ENCODE peak calls at places on chromosomes 5 and 9, in ten cellular contexts. One of them, this sample, is unnamed.

GRCh38 chr5:9558319-9558965 is 12.6 kb upstream of the SEMA5A start:
- DNase-seq in right lobe of liver: no peak
- DNase-seq in transverse colon: peak
- DNase-seq in H54: no peak
- DNase-seq in endothelial cell of umbilical vein: no peak
- DNase-seq in thyroid gland: no peak
- DNase-seq in esophagus squamous epithelium: no peak
- DNase-seq in stomach: no peak
- DNase-seq in GM12892: no peak
- DNase-seq in A549: no peak
- DNase-seq in this sample: no peak

GRCh38 chr5:151619812-151620462 is 28.8 kb upstream of the FAT2 start:
- DNase-seq in stomach: no peak
- DNase-seq in thyroid gland: no peak
- DNase-seq in GM12892: no peak
- DNase-seq in esophagus squamous epithelium: no peak
- DNase-seq in H54: no peak
- DNase-seq in right lobe of liver: no peak
- DNase-seq in A549: no peak
- DNase-seq in endothelial cell of umbilical vein: no peak
- DNase-seq in transverse colon: no peak
- DNase-seq in this sample: no peak

GRCh38 chr5:132063090-132063911 is 2.8 kb downstream of the IL3 start:
- DNase-seq in transverse colon: peak
- DNase-seq in right lobe of liver: peak
- DNase-seq in H54: peak
- DNase-seq in stomach: peak
- DNase-seq in A549: peak
- DNase-seq in endothelial cell of umbilical vein: peak
- DNase-seq in GM12892: peak
- DNase-seq in thyroid gland: peak
- DNase-seq in esophagus squamous epithelium: no peak
- DNase-seq in this sample: peak

GRCh38 chr5:56711191-56711590 is 104.2 kb upstream of the MAP3K1 start:
- DNase-seq in endothelial cell of umbilical vein: no peak
- DNase-seq in A549: no peak
- DNase-seq in H54: no peak
- DNase-seq in thyroid gland: no peak
- DNase-seq in esophagus squamous epithelium: no peak
- DNase-seq in stomach: no peak
- DNase-seq in transverse colon: no peak
- DNase-seq in GM12892: no peak
- DNase-seq in right lobe of liver: no peak
- DNase-seq in this sample: no peak

GRCh38 chr5:52786937-52787599 is 648 bp upstream of the ITGA1 start:
- DNase-seq in esophagus squamous epithelium: no peak
- DNase-seq in GM12892: no peak
- DNase-seq in A549: peak
- DNase-seq in transverse colon: peak
- DNase-seq in endothelial cell of umbilical vein: peak
- DNase-seq in right lobe of liver: peak
- DNase-seq in stomach: peak
- DNase-seq in H54: no peak
- DNase-seq in thyroid gland: peak
- DNase-seq in this sample: peak

GRCh38 chr5:110909950-110910349 is 161.6 kb upstream of the TSLP start:
- DNase-seq in right lobe of liver: no peak
- DNase-seq in endothelial cell of umbilical vein: no peak
- DNase-seq in GM12892: no peak
- DNase-seq in transverse colon: no peak
- DNase-seq in H54: no peak
- DNase-seq in thyroid gland: no peak
- DNase-seq in A549: no peak
- DNase-seq in stomach: no peak
- DNase-seq in esophagus squamous epithelium: no peak
- DNase-seq in this sample: no peak

GRCh38 chr5:132026516-132027008 is 15.1 kb upstream of the ACSL6 start:
- DNase-seq in esophagus squamous epithelium: no peak
- DNase-seq in thyroid gland: no peak
- DNase-seq in GM12892: no peak
- DNase-seq in A549: no peak
- DNase-seq in stomach: peak
- DNase-seq in H54: no peak
- DNase-seq in endothelial cell of umbilical vein: no peak
- DNase-seq in transverse colon: no peak
- DNase-seq in right lobe of liver: no peak
- DNase-seq in this sample: no peak

GRCh38 chr5:115227281-115227680 is 35.4 kb downstream of the PGGT1B start:
- DNase-seq in right lobe of liver: no peak
- DNase-seq in esophagus squamous epithelium: no peak
- DNase-seq in A549: no peak
- DNase-seq in thyroid gland: no peak
- DNase-seq in endothelial cell of umbilical vein: no peak
- DNase-seq in H54: no peak
- DNase-seq in transverse colon: no peak
- DNase-seq in GM12892: no peak
- DNase-seq in stomach: no peak
- DNase-seq in this sample: no peak

GRCh38 chr9:107491081-107492053 is 1.8 kb upstream of the KLF4 start:
- DNase-seq in thyroid gland: peak
- DNase-seq in esophagus squamous epithelium: no peak
- DNase-seq in A549: no peak
- DNase-seq in endothelial cell of umbilical vein: peak
- DNase-seq in right lobe of liver: peak
- DNase-seq in GM12892: no peak
- DNase-seq in transverse colon: peak
- DNase-seq in stomach: peak
- DNase-seq in H54: no peak
- DNase-seq in this sample: no peak

GRCh38 chr9:107488400-107489143 is 997 bp downstream of the KLF4 start:
- DNase-seq in transverse colon: peak
- DNase-seq in stomach: peak
- DNase-seq in H54: no peak
- DNase-seq in thyroid gland: peak
- DNase-seq in GM12892: peak
- DNase-seq in esophagus squamous epithelium: no peak
- DNase-seq in endothelial cell of umbilical vein: peak
- DNase-seq in A549: peak
- DNase-seq in right lobe of liver: peak
- DNase-seq in this sample: peak

GRCh38 chr9:107487521-107488399 is 1.8 kb downstream of the KLF4 start:
- DNase-seq in H54: no peak
- DNase-seq in right lobe of liver: peak
- DNase-seq in transverse colon: peak
- DNase-seq in A549: peak
- DNase-seq in endothelial cell of umbilical vein: peak
- DNase-seq in stomach: peak
- DNase-seq in esophagus squamous epithelium: no peak
- DNase-seq in thyroid gland: peak
- DNase-seq in GM12892: no peak
- DNase-seq in this sample: peak

GRCh38 chr9:107489144-107489673 is 360 bp downstream of the KLF4 start:
- DNase-seq in H54: peak
- DNase-seq in endothelial cell of umbilical vein: peak
- DNase-seq in thyroid gland: no peak
- DNase-seq in esophagus squamous epithelium: no peak
- DNase-seq in GM12892: no peak
- DNase-seq in right lobe of liver: no peak
- DNase-seq in A549: no peak
- DNase-seq in transverse colon: peak
- DNase-seq in stomach: no peak
- DNase-seq in this sample: no peak

DNA sequence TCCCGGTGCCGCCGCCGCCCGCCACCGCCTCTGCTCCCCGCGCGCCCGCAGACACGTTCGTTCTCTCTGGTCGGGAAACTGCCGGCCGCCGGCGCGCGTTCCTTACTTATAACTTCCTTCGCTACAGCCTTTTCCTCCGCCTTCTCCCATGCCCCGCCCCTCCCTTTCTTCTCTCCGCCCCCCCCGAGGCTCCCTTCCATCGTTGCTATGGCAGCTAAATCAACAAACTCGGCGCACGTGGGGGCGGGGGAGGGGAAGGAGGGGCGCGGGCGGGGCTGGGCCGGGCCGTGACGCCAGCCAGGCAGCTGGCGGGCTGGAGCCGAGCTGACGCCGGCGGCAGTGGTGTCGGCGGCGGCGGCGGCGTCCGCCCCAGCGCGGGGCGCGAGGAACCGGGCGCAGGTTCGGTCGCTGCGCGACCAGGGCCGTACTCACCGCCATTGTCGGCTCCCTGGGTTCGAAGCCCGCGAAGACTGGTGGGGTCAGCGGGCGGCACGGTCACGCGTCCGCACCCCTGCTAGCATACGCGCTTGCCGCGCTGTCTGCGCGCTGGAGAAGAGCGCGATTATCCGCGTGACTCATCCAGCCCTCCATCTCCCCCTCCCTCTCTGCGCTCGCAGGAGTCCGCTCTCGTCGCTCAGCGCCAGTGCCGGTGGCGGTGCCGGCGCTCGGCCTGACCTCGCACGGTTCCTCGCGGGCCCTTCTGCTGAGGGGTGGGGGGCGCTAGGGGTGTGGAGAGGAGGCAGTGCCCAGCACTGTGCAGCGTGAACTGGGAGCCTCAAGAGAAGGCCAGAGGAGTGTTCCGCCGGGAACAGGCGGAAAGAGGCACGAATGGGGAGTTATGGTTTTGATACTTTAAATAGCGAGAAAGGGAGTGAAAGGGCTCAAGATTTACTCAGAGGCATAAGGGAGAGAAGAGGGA is at the start of gene KLF4:
- DNase-seq in H54: peak
- DNase-seq in transverse colon: peak
- DNase-seq in endothelial cell of umbilical vein: peak
- DNase-seq in GM12892: peak
- DNase-seq in stomach: peak
- DNase-seq in thyroid gland: peak
- DNase-seq in A549: peak
- DNase-seq in right lobe of liver: peak
- DNase-seq in esophagus squamous epithelium: peak
- DNase-seq in this sample: peak
- TF ChIP-seq POLR2A in H54: peak
- TF ChIP-seq POLR2A in transverse colon: peak
- TF ChIP-seq POLR2A in endothelial cell of umbilical vein: peak
- TF ChIP-seq POLR2A in GM12892: no peak
- TF ChIP-seq POLR2A in stomach: no peak
- TF ChIP-seq POLR2A in thyroid gland: no peak
- TF ChIP-seq POLR2A in A549: peak
- TF ChIP-seq POLR2A in right lobe of liver: peak
- TF ChIP-seq POLR2A in esophagus squamous epithelium: peak
- TF ChIP-seq POLR2A in this sample: no peak

GRCh38 chr9:37574996-37575395 is 1.2 kb downstream of the FBXO10 start:
- DNase-seq in GM12892: no peak
- DNase-seq in stomach: no peak
- DNase-seq in endothelial cell of umbilical vein: peak
- DNase-seq in A549: no peak
- DNase-seq in esophagus squamous epithelium: no peak
- DNase-seq in transverse colon: no peak
- DNase-seq in right lobe of liver: no peak
- DNase-seq in thyroid gland: no peak
- DNase-seq in H54: no peak
- DNase-seq in this sample: no peak

GRCh38 chr9:37574241-37574721 is 1.9 kb downstream of the FBXO10 start:
- DNase-seq in H54: no peak
- DNase-seq in stomach: no peak
- DNase-seq in esophagus squamous epithelium: no peak
- DNase-seq in thyroid gland: no peak
- DNase-seq in right lobe of liver: no peak
- DNase-seq in A549: no peak
- DNase-seq in GM12892: no peak
- DNase-seq in endothelial cell of umbilical vein: peak
- DNase-seq in transverse colon: no peak
- DNase-seq in this sample: no peak

GRCh38 chr9:37575511-37575914 is 667 bp downstream of the FBXO10 start:
- DNase-seq in endothelial cell of umbilical vein: peak
- DNase-seq in H54: no peak
- DNase-seq in stomach: no peak
- DNase-seq in GM12892: no peak
- DNase-seq in thyroid gland: no peak
- DNase-seq in transverse colon: peak
- DNase-seq in A549: no peak
- DNase-seq in esophagus squamous epithelium: no peak
- DNase-seq in right lobe of liver: no peak
- DNase-seq in this sample: no peak

DNA sequence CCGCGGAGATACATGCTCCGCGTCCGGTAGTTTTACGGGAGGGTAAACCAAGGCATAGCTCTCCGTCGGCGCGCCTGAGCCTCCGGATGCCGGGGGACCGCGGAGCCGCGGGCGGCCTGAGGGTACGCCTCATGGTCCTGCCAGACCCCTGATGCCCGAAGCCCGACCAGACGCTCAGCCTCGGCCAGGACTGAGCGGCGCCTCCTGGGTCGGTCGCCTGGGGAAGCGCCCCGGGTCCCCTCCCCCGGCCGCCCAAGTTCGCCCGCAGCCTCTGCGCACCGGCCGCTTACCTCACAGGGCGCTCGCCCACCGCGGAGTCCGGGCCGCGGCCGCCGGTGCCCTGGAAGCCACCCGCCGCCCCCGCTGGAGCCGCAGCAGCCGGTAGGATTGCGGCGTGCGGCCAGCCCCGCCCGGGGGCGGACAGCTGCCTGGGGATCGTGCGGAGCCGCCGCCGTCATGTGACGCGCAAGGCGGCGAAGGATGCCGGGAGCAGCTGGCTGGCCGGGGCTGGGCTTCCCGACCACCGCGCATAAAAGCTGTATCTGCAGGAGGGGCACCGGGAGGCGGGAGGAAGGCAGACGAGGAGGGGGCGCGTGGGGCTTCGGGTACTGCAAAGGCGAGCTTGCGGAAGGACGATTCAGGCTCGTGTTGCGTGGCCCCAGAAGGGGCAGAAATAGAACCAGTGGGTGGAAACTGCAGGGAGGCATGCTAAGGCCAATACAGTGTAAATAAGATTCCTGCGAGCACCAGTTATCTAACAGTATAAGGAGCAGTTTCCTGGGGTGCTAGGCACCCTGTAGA is at the start of gene FBXO10:
- DNase-seq in right lobe of liver: peak
- DNase-seq in GM12892: peak
- DNase-seq in endothelial cell of umbilical vein: peak
- DNase-seq in H54: no peak
- DNase-seq in transverse colon: peak
- DNase-seq in esophagus squamous epithelium: no peak
- DNase-seq in thyroid gland: peak
- DNase-seq in A549: peak
- DNase-seq in stomach: peak
- DNase-seq in this sample: peak
- TF ChIP-seq POLR2A in right lobe of liver: peak
- TF ChIP-seq POLR2A in GM12892: peak
- TF ChIP-seq POLR2A in endothelial cell of umbilical vein: peak
- TF ChIP-seq POLR2A in H54: peak
- TF ChIP-seq POLR2A in transverse colon: peak
- TF ChIP-seq POLR2A in esophagus squamous epithelium: peak
- TF ChIP-seq POLR2A in thyroid gland: no peak
- TF ChIP-seq POLR2A in A549: peak
- TF ChIP-seq POLR2A in stomach: no peak
- TF ChIP-seq POLR2A in this sample: no peak

GRCh38 chr5:79513519-79514390 is at the start of gene HOMER1:
- DNase-seq in thyroid gland: peak
- DNase-seq in stomach: peak
- DNase-seq in endothelial cell of umbilical vein: peak
- DNase-seq in transverse colon: peak
- DNase-seq in esophagus squamous epithelium: no peak
- DNase-seq in H54: peak
- DNase-seq in A549: peak
- DNase-seq in GM12892: peak
- DNase-seq in right lobe of liver: peak
- DNase-seq in this sample: peak
- TF ChIP-seq POLR2A in thyroid gland: peak
- TF ChIP-seq POLR2A in stomach: no peak
- TF ChIP-seq POLR2A in endothelial cell of umbilical vein: peak
- TF ChIP-seq POLR2A in transverse colon: no peak
- TF ChIP-seq POLR2A in esophagus squamous epithelium: no peak
- TF ChIP-seq POLR2A in H54: peak
- TF ChIP-seq POLR2A in A549: peak
- TF ChIP-seq POLR2A in GM12892: no peak
- TF ChIP-seq POLR2A in right lobe of liver: no peak
- TF ChIP-seq POLR2A in this sample: no peak

DNA sequence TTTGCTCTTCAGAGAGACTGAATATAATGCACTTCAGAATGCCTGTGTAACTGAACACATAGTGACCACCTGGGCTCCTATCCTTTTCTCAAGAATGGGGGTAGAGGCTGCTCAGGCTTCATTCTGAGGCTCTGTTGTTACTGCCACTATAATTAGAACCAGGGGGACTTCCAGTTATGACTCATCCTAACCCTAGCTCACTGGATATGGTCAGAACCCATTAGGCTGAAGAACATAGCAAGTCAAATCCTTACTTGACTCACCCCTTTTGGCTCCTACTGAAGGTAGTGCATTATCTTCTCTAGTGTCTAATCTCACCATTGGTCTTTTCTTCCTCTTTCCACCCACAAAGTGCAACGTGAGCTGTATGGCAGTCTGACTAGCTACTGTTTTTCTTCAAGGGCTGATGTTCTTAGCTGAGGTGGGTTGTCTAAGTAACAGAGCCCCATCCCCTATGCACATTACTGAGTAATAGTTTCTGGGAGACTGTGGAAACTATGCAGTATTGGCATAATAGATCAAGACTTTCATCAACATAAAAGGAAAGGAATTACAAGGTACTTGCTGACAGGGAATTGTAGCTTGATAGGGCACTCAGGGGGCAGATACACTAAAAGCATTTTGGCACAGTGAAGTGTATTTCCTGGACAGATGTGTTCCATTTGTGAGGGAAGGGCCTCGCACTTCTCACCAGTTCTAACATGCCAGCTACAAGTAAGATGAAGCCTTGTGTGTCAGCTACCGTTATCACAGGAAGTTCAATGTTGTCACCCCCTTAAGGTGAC is 431.0 kb upstream of the MEF2C start:
- DNase-seq in H54: peak
- DNase-seq in GM12892: no peak
- DNase-seq in esophagus squamous epithelium: no peak
- DNase-seq in A549: no peak
- DNase-seq in transverse colon: peak
- DNase-seq in stomach: no peak
- DNase-seq in right lobe of liver: no peak
- DNase-seq in endothelial cell of umbilical vein: peak
- DNase-seq in thyroid gland: no peak
- DNase-seq in this sample: no peak
- TF ChIP-seq POLR2A in H54: no peak
- TF ChIP-seq POLR2A in GM12892: peak
- TF ChIP-seq POLR2A in esophagus squamous epithelium: no peak
- TF ChIP-seq POLR2A in A549: no peak
- TF ChIP-seq POLR2A in transverse colon: no peak
- TF ChIP-seq POLR2A in stomach: no peak
- TF ChIP-seq POLR2A in right lobe of liver: no peak
- TF ChIP-seq POLR2A in endothelial cell of umbilical vein: no peak
- TF ChIP-seq POLR2A in thyroid gland: no peak
- TF ChIP-seq POLR2A in this sample: no peak